ENCODE peak calls at places on chromosomes 7 and 10, in four cellular contexts. R is GM23248, X is fibroblast of lung, A is stomach. B is an unnamed sample.

GRCh38 chr7:150451833-150452431 is 1.5 kb downstream of the GIMAP8 start:
- DNase-seq in R (no peak), X (no peak), A (no peak), B (no peak)

GRCh38 chr7:119254741-119255140 is 1018.2 kb upstream of the KCND2 start:
- DNase-seq in R (no peak), X (peak), A (no peak), B (no peak)

GRCh38 chr10:120824864-120825263 is 26.3 kb upstream of the WDR11 start:
- DNase-seq in R (peak), X (no peak), A (no peak), B (no peak)

GRCh38 chr10:74888947-74889661 is 62.7 kb downstream of the KAT6B start:
- DNase-seq in R (peak), X (no peak), A (no peak), B (no peak)

GRCh38 chr10:122984708-122985107 is 4.5 kb downstream of the PSTK start:
- DNase-seq in R (no peak), X (no peak), A (no peak), B (no peak)

GRCh38 chr7:141697211-141697871 is 4.6 kb downstream of the DENND11 start:
- DNase-seq in R (peak), X (no peak), A (no peak), B (peak)

GRCh38 chr10:110609592-110609991 is 34.5 kb upstream of the RBM20 start:
- DNase-seq in R (no peak), X (no peak), A (no peak), B (no peak)

GRCh38 chr10:101834341-101834740 is 9.3 kb downstream of the KCNIP2 start:
- DNase-seq in R (no peak), X (no peak), A (no peak), B (no peak)

GRCh38 chr7:98196706-98197605 is 14.3 kb upstream of the BHLHA15 start:
- DNase-seq in R (no peak), X (no peak), A (no peak), B (no peak)

GRCh38 chr10:80276335-80276734 is 13.1 kb downstream of the MAT1A start:
- DNase-seq in R (no peak), X (no peak), A (peak), B (no peak)

GRCh38 chr7:20407585-20408466 is 77.1 kb downstream of the ITGB8 start:
- DNase-seq in R (peak), X (peak), A (peak), B (no peak)

GRCh38 chr10:33791295-33791694 is 456.8 kb upstream of the NRP1 start:
- DNase-seq in R (no peak), X (no peak), A (no peak), B (no peak)

GRCh38 chr7:6260291-6261183 is 11.9 kb downstream of the CYTH3 start:
- DNase-seq in R (peak), X (peak), A (no peak), B (no peak)

GRCh38 chr7:44247868-44248651 is 47.3 kb downstream of the YKT6 start:
- DNase-seq in R (no peak), X (no peak), A (no peak), B (no peak)

GRCh38 chr10:71497802-71498326 is 101.1 kb downstream of the CDH23 start:
- DNase-seq in R (no peak), X (no peak), A (no peak), B (no peak)

GRCh38 chr10:31098091-31098490 is 66.4 kb upstream of the ZNF438 start:
- DNase-seq in R (peak), X (peak), A (no peak), B (no peak)

GRCh38 chr10:60853672-60854071 is 75.4 kb downstream of the CDK1 start:
- DNase-seq in R (no peak), X (no peak), A (no peak), B (no peak)

GRCh38 chr10:97708976-97709745 is 4.4 kb upstream of the MARVELD1 start:
- DNase-seq in R (peak), X (peak), A (peak), B (peak)

GRCh38 chr7:86598311-86598710 is 45.4 kb upstream of the GRM3 start:
- DNase-seq in R (no peak), X (no peak), A (no peak), B (no peak)

GRCh38 chr10:22637491-22637890 is 76.9 kb downstream of the PIP4K2A start:
- DNase-seq in R (no peak), X (no peak), A (no peak), B (no peak)

GRCh38 chr10:125848857-125849256 is 25.5 kb downstream of the BCCIP start:
- DNase-seq in R (no peak), X (no peak), A (no peak), B (no peak)
- H3K4me3 ChIP-seq in R (no peak), X (no peak), A (no peak), B (no peak)

DNA sequence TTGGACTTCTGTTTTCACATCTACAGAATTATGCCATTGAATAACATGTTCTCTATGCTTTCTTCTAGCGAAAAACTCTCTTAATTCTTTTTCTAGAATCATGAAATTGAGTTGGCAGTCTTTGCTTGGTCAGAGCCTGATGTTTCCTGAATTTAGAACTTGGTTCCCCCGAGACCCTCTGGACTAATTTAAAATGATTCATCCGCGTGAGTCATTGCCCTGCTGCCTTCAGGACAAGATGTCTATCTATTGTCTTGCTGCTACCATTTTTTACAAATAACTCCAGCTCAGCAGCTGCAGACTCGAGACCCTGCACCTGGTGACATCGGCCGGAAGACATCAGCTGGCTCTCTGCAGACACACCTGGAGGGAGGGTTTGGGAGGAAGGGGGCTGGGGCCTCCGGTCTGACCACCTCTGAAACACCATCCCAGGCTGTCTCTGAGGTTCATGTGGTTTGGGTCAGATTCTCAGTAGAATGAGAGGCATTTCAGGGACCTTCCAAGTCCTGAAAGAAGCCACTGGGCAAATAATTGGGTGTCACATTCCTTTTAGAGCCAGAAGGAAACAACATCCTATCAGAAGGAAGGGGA is 20.9 kb upstream of the KLF6 start:
- DNase-seq in R (peak), X (peak), A (no peak), B (peak)
- H3K4me3 ChIP-seq in R (peak), X (no peak), A (peak), B (peak)

GRCh38 chr7:134317434-134317833 is 704 bp upstream of the SLC35B4 start:
- DNase-seq in R (no peak), X (no peak), A (no peak), B (no peak)
- H3K4me3 ChIP-seq in R (peak), X (no peak), A (peak), B (peak)

GRCh38 chr10:130300608-130301025 is 164.4 kb downstream of the GLRX3 start:
- DNase-seq in R (no peak), X (peak), A (no peak), B (no peak)
- H3K4me3 ChIP-seq in R (peak), X (no peak), A (peak), B (peak)

GRCh38 chr7:131603932-131604331 is 47.5 kb upstream of the PODXL start:
- DNase-seq in R (no peak), X (no peak), A (no peak), B (no peak)
- H3K4me3 ChIP-seq in R (no peak), X (no peak), A (no peak), B (no peak)

GRCh38 chr10:129956285-129956649 is 7.8 kb downstream of the EBF3 start:
- DNase-seq in R (no peak), X (no peak), A (no peak), B (no peak)
- H3K4me3 ChIP-seq in R (no peak), X (no peak), A (no peak), B (peak)

GRCh38 chr7:138075350-138075749 is 909 bp upstream of the AKR1D1 start:
- DNase-seq in R (no peak), X (no peak), A (no peak), B (no peak)

GRCh38 chr7:138076196-138076595 is at the start of gene AKR1D1:
- DNase-seq in R (no peak), X (no peak), A (no peak), B (no peak)

GRCh38 chr7:138074540-138074939 is 1.7 kb upstream of the AKR1D1 start:
- DNase-seq in R (no peak), X (no peak), A (no peak), B (no peak)

GRCh38 chr7:138079137-138079536 is 2.9 kb downstream of the AKR1D1 start:
- DNase-seq in R (no peak), X (no peak), A (no peak), B (no peak)

DNA sequence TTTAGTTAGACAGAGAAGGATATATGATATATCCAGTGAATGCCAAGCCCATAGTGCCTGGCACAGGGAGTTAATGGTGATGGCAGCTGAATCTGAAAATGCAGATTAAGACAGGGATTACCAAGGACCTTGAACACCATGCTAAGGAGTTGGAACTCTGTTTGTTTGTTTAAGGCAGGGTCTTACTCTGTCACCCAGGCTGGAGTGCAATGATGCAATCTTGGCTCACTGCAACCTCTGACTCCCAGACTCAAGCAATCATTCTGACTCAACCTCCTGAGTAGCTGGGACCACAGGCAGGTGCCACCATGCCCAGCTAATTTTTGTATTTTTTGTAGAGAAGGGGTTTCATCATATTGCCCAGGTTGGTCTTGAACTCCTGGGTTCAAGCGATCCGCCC is 1.6 kb downstream of the AKR1D1 start:
- DNase-seq in R (no peak), X (no peak), A (no peak), B (no peak)
- H3K4me3 ChIP-seq in R (no peak), X (no peak), A (no peak), B (no peak)

GRCh38 chr10:51367120-51367519 is 292.8 kb downstream of the PRKG1 start:
- DNase-seq in R (no peak), X (no peak), A (no peak), B (no peak)

GRCh38 chr10:51377070-51377931 is 303.0 kb downstream of the PRKG1 start:
- DNase-seq in R (no peak), X (no peak), A (no peak), B (no peak)

GRCh38 chr10:51368943-51369342 is 294.7 kb downstream of the PRKG1 start:
- DNase-seq in R (no peak), X (no peak), A (no peak), B (no peak)

GRCh38 chr10:51369903-51370302 is 295.6 kb downstream of the PRKG1 start:
- DNase-seq in R (peak), X (peak), A (no peak), B (peak)

DNA sequence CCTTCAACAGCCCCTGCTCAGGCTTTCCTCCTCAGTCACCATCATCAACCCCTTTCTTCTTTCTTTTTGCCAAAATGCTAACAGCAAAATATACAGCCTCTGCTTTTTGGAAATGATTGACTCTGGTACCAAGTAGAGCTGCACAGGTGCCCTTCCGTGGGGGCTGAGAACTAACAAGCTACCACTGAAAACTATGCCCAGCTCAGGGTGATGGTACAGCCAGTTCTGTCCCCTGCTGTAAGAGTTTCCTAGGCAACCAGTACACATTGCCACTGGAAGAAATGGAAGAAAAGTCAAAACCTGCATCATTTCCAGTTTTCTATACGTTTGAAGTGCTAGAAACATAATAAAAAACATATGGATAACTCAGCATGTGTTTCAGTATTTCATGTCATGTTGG is 297.4 kb downstream of the PRKG1 start:
- DNase-seq in R (peak), X (no peak), A (no peak), B (no peak)
- H3K4me3 ChIP-seq in R (no peak), X (no peak), A (no peak), B (no peak)

GRCh38 chr10:126906704-126907422 is 1.6 kb downstream of the DOCK1 start:
- DNase-seq in R (no peak), X (no peak), A (no peak), B (no peak)
- H3K4me3 ChIP-seq in R (peak), X (peak), A (peak), B (peak)